ENCODE peak calls at places on chromosomes 2 and 18, in seven cellular contexts. Y, C, V, A, S, E and O are unnamed samples.

GRCh38 chr18:2656237-2657042 is 914 bp downstream of the SMCHD1 start:
- DNase-seq in Y (peak; percentile 64), C (no peak), V (peak; percentile 81), A (no peak), S (peak; percentile 39), E (peak; percentile 43), O (peak; percentile 63)

GRCh38 chr2:224163573-224164307 is 124.7 kb upstream of the SERPINE2 start:
- DNase-seq in Y (no peak), C (no peak), V (no peak), A (no peak), S (peak; percentile 21), E (peak; percentile 61), O (no peak)

GRCh38 chr18:58505181-58505580 is 123.7 kb downstream of the ALPK2 start:
- DNase-seq in Y (peak; percentile 43), C (no peak), V (no peak), A (no peak), S (no peak), E (no peak), O (no peak)

GRCh38 chr2:166148811-166149400 is 21.1 kb upstream of the SCN1A start:
- DNase-seq in Y (no peak), C (no peak), V (no peak), A (no peak), S (no peak), E (no peak), O (no peak)

GRCh38 chr18:78720456-78721250 is 259.0 kb upstream of the SALL3 start:
- DNase-seq in Y (no peak), C (no peak), V (no peak), A (no peak), S (no peak), E (no peak), O (no peak)

GRCh38 chr18:41974661-41975286 is 19.7 kb downstream of the PIK3C3 start:
- DNase-seq in Y (peak; percentile 36), C (no peak), V (no peak), A (no peak), S (no peak), E (no peak), O (no peak)

GRCh38 chr2:240839152-240840143 is 19.4 kb upstream of the KIF1A start:
- DNase-seq in Y (no peak), C (no peak), V (no peak), A (no peak), S (no peak), E (no peak), O (no peak)

GRCh38 chr2:172985139-172985874 is 90.3 kb upstream of the MAP3K20 start:
- DNase-seq in Y (no peak), C (no peak), V (peak; percentile 62), A (peak; percentile 78), S (no peak), E (peak; percentile 25), O (no peak)

GRCh38 chr2:52539026-52539964 is 1228.3 kb upstream of the CHAC2 start:
- DNase-seq in Y (no peak), C (no peak), V (no peak), A (no peak), S (no peak), E (no peak), O (no peak)

GRCh38 chr18:4068552-4069158 is 386.5 kb downstream of the DLGAP1 start:
- DNase-seq in Y (no peak), C (no peak), V (no peak), A (peak; percentile 30), S (peak; percentile 52), E (peak; percentile 51), O (peak; percentile 69)

GRCh38 chr2:4340536-4340935 is 637.2 kb downstream of the DCDC2C start:
- DNase-seq in Y (no peak), C (no peak), V (no peak), A (no peak), S (no peak), E (no peak), O (no peak)

GRCh38 chr2:204655101-204655500 is 109.8 kb downstream of the PARD3B start:
- DNase-seq in Y (no peak), C (no peak), V (no peak), A (no peak), S (peak; percentile 91), E (no peak), O (no peak)

GRCh38 chr18:14179306-14179705 is 47.1 kb upstream of the ZNF519 start:
- DNase-seq in Y (no peak), C (no peak), V (no peak), A (peak; percentile 0), S (no peak), E (peak; percentile 1), O (no peak)

GRCh38 chr2:40760071-40760666 is 308.3 kb upstream of the SLC8A1 start:
- DNase-seq in Y (no peak), C (no peak), V (no peak), A (peak; percentile 19), S (peak; percentile 73), E (peak; percentile 56), O (peak; percentile 49)

GRCh38 chr2:59804662-59805258 is 748.7 kb downstream of the BCL11A start:
- DNase-seq in Y (no peak), C (no peak), V (no peak), A (no peak), S (no peak), E (no peak), O (no peak)

GRCh38 chr2:119553687-119554344 is 9.6 kb downstream of the CFAP221 start:
- DNase-seq in Y (no peak), C (no peak), V (no peak), A (no peak), S (no peak), E (no peak), O (no peak)

GRCh38 chr2:224325941-224326340 is 76.0 kb downstream of the FAM124B start:
- DNase-seq in Y (no peak), C (no peak), V (no peak), A (no peak), S (no peak), E (no peak), O (no peak)

GRCh38 chr2:236659758-236660150 is 90.1 kb downstream of the ACKR3 start:
- DNase-seq in Y (no peak), C (peak; percentile 59), V (no peak), A (no peak), S (no peak), E (peak; percentile 85), O (no peak)

GRCh38 chr2:159516241-159516758 is 100.0 kb downstream of the BAZ2B start:
- DNase-seq in Y (peak; percentile 64), C (no peak), V (no peak), A (peak; percentile 18), S (peak; percentile 18), E (peak; percentile 59), O (peak; percentile 23)
- H3K4me3 ChIP-seq in Y (peak overlapping the region; percentile 83), C (peak overlapping the region; percentile 40), V (peak overlapping the region; percentile 66), A (peak overlapping the region; percentile 40), S (peak overlapping the region; percentile 44), E (peak overlapping the region; percentile 34), O (peak overlapping the region; percentile 41)

GRCh38 chr18:24268784-24269550 is 128.7 kb downstream of the OSBPL1A start:
- DNase-seq in Y (no peak), C (no peak), V (no peak), A (no peak), S (no peak), E (no peak), O (peak; percentile 20)
- H3K4me3 ChIP-seq in Y (no peak overlapping the region), C (no peak overlapping the region), V (peak overlapping the region; percentile 95), A (no peak overlapping the region), S (no peak overlapping the region), E (no peak overlapping the region), O (no peak overlapping the region)

DNA sequence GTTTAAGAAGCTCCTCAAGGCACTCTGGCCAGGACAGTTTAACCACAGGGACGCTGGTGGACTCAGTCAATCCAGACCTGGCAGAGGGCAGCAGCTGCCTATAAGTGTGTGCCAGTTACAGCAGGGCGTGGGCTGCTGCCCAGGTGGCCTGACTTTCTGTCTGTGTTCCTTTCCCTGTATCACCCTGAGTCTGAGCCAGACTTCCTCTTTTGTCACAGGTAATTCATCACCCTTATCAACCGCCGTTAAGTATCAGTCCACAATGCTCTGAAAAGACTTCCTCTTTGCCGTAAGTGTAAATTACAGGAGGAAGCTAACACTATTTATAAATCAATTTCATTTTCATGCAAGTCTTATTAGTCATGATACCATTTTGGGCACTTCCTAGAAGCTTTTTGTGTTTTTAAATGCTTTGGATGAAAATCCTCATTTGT is 7.0 kb downstream of the LPIN1 start:
- DNase-seq in Y (peak; percentile 37), C (no peak), V (no peak), A (no peak), S (no peak), E (peak; percentile 19), O (no peak)
- H3K4me3 ChIP-seq in Y (peak overlapping the region; percentile 49), C (no peak overlapping the region), V (peak overlapping the region; percentile 29), A (no peak overlapping the region), S (no peak overlapping the region), E (no peak overlapping the region), O (no peak overlapping the region)

DNA sequence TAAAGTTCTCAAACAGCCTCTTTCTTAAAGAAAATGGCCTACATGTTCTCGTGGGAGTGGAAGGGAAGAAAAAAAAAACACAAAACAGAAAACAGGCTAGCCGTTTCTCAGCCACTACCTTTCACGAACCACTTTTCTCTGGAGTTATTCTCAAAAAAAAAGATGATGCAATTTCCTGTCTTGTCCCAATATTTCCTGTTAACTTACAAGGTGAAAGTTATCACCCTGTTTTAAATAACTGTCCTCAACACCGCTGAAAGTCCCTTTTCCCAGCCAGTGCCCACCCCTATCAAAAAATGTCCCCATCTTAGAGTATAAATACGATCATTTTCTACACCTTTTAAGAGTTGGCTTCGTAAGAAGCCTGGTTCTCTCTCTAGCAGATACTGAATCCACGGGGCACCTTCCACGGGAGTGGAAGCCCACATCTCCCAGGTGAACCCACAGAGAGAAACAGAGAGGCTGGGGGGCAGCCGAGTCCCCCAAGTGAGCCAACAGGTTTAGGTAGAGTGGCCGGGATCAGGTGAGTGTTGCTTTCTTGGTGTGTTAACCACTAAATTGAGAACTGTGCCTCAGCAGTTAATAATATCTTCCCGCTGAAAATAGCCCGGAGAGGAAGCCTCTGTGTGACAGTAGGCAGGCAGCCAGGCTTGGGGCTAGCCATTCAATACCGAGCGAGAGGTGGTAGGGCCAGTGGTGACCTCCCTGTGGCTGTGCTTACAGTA is 15.9 kb downstream of the SMAD7 start:
- DNase-seq in Y (no peak), C (no peak), V (peak; percentile 94), A (no peak), S (no peak), E (no peak), O (no peak)
- H3K4me3 ChIP-seq in Y (no peak overlapping the region), C (peak overlapping the region; percentile 6), V (peak overlapping the region; percentile 22), A (no peak overlapping the region), S (no peak overlapping the region), E (no peak overlapping the region), O (no peak overlapping the region)

DNA sequence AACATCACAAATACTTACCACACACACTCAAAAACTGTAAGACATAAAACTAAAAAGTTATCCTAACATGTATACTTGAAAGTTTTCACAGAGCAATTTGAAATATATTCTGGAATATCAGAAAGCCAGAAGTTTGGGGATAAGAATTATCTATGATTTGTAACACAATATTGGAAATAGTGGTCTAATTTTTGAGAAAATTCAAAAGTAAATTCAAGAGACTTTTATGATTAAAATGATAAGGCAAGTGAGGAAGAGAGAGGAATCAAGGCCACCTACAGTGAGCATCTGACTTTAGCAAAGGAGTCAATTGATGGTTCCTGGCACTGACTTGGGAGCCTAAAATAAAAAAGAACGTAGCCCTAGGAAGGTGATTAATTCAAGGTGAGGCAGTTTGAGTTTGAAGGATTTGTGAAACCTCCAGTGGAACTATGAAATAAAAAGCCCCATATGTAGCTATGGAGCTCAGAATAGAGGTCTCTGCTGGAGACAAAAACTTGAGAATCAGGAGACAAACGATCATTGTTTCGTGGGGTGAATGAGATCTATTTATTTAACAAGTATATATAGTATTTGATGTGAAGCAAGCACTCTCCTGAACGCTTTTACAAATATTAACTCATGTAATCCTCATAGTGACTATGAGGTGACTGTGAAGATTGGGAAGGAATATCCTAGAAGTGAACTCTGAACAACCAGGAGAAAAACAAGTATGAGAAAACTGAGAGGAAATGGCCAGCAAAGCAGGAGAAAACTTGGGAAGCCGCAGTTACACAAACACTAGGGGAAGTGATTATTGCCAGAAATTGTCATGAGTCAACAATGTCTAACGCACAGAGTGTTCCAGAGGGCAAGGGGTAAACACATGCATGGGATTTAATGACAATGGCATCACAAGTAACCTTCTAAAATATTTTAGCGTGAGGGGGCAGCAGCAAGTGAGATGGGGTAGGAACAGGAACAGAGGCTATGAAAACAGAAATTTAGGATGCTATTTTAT is 12.8 kb downstream of the TFPI start:
- DNase-seq in Y (no peak), C (no peak), V (no peak), A (no peak), S (peak; percentile 92), E (peak; percentile 95), O (no peak)
- H3K4me3 ChIP-seq in Y (no peak overlapping the region), C (no peak overlapping the region), V (peak overlapping the region; percentile 15), A (peak overlapping the region; percentile 14), S (no peak overlapping the region), E (no peak overlapping the region), O (no peak overlapping the region)